ENCODE peak calls at places on chromosome 1, in four cellular contexts. One of them, this sample, is unnamed.

GRCh38 chr1:6969106-6969505 is 183.9 kb downstream of the CAMTA1 start:
- DNase-seq in ELR: peak
- DNase-seq in NT2/D1: no peak
- DNase-seq in tibial artery: no peak
- DNase-seq in this sample: no peak

GRCh38 chr1:168435439-168435838 is 108.4 kb downstream of the XCL2 start:
- DNase-seq in ELR: no peak
- DNase-seq in tibial artery: no peak
- DNase-seq in NT2/D1: no peak
- DNase-seq in this sample: no peak

GRCh38 chr1:6690186-6690585 is 11.4 kb downstream of the DNAJC11 start:
- DNase-seq in tibial artery: no peak
- DNase-seq in ELR: no peak
- DNase-seq in NT2/D1: no peak
- DNase-seq in this sample: no peak

GRCh38 chr1:68570859-68571258 is 74.0 kb upstream of the DEPDC1 start:
- DNase-seq in tibial artery: no peak
- DNase-seq in NT2/D1: no peak
- DNase-seq in ELR: no peak
- DNase-seq in this sample: no peak

GRCh38 chr1:230385173-230385480 is 41.0 kb downstream of the PGBD5 start:
- DNase-seq in ELR: no peak
- DNase-seq in tibial artery: no peak
- DNase-seq in NT2/D1: no peak
- DNase-seq in this sample: no peak

GRCh38 chr1:109490934-109491302 is 3.0 kb upstream of the CYB561D1 start:
- DNase-seq in ELR: no peak
- DNase-seq in NT2/D1: no peak
- DNase-seq in tibial artery: no peak
- DNase-seq in this sample: no peak

GRCh38 chr1:65812065-65812464 is 19.4 kb downstream of the PDE4B start:
- DNase-seq in ELR: peak
- DNase-seq in tibial artery: peak
- DNase-seq in NT2/D1: peak
- DNase-seq in this sample: no peak

GRCh38 chr1:172342584-172343245 is 77.8 kb upstream of the C1orf105 start:
- DNase-seq in ELR: peak
- DNase-seq in tibial artery: no peak
- DNase-seq in NT2/D1: no peak
- DNase-seq in this sample: no peak

GRCh38 chr1:6108937-6109636 is 63.4 kb downstream of the KCNAB2 start:
- DNase-seq in tibial artery: no peak
- DNase-seq in ELR: peak
- DNase-seq in NT2/D1: no peak
- DNase-seq in this sample: no peak

GRCh38 chr1:113870778-113871177 is 734 bp downstream of the PTPN22 start:
- DNase-seq in ELR: no peak
- DNase-seq in NT2/D1: no peak
- DNase-seq in tibial artery: no peak
- DNase-seq in this sample: no peak

GRCh38 chr1:41574842-41575241 is 90.4 kb upstream of the EDN2 start:
- DNase-seq in tibial artery: no peak
- DNase-seq in ELR: no peak
- DNase-seq in NT2/D1: no peak
- DNase-seq in this sample: peak

GRCh38 chr1:80893140-80893539 is 907.6 kb upstream of the ADGRL2 start:
- DNase-seq in ELR: no peak
- DNase-seq in NT2/D1: no peak
- DNase-seq in tibial artery: no peak
- DNase-seq in this sample: no peak

GRCh38 chr1:226981838-226982237 is 41.7 kb downstream of the COQ8A start:
- DNase-seq in NT2/D1: no peak
- DNase-seq in ELR: no peak
- DNase-seq in tibial artery: no peak
- DNase-seq in this sample: no peak

GRCh38 chr1:31396633-31397351 is 16.2 kb upstream of the SERINC2 start:
- DNase-seq in tibial artery: no peak
- DNase-seq in ELR: peak
- DNase-seq in NT2/D1: no peak
- DNase-seq in this sample: no peak

GRCh38 chr1:8351693-8352470 is 34.0 kb downstream of the SLC45A1 start:
- DNase-seq in tibial artery: peak
- DNase-seq in ELR: peak
- DNase-seq in NT2/D1: no peak
- DNase-seq in this sample: peak

This sample was measured in suprapubic skin.